ENCODE peak calls at places on chromosomes 6 and 20, in five cellular contexts. O, F, A, M and X are unnamed samples.

GRCh38 chr6:143290206-143290605 is 160.3 kb downstream of the ADAT2 start:
- DNase-seq in O (no peak), F (no peak), A (no peak), M (no peak), X (no peak)

GRCh38 chr6:317452-318144 is 25.3 kb downstream of the DUSP22 start:
- DNase-seq in O (no peak), F (no peak), A (no peak), M (no peak), X (no peak)

GRCh38 chr6:114087496-114087895 is 116.5 kb upstream of the HDAC2 start:
- DNase-seq in O (no peak), F (no peak), A (no peak), M (no peak), X (no peak)

GRCh38 chr20:63006611-63007471 is at the start of gene BHLHE23:
- DNase-seq in O (no peak), F (no peak), A (no peak), M (no peak), X (no peak)

GRCh38 chr20:60586417-60587105 is 628.3 kb downstream of the CDH26 start:
- DNase-seq in O (no peak), F (no peak), A (no peak), M (no peak), X (no peak)

GRCh38 chr20:38726849-38727601 is 2.7 kb downstream of the SLC32A1 start:
- DNase-seq in O (peak; percentile 36), F (no peak), A (no peak), M (no peak), X (peak; percentile 46)

GRCh38 chr6:3306848-3307247 is 48.1 kb downstream of the PSMG4 start:
- DNase-seq in O (no peak), F (no peak), A (no peak), M (no peak), X (no peak)

GRCh38 chr6:159943101-159943632 is 25.7 kb upstream of the IGF2R start:
- DNase-seq in O (no peak), F (no peak), A (peak; percentile 84), M (no peak), X (no peak)

GRCh38 chr6:41531591-41532582 is 14.3 kb upstream of the FOXP4 start:
- DNase-seq in O (peak; percentile 17), F (no peak), A (peak; percentile 46), M (no peak), X (peak; percentile 45)